ENCODE peak calls at places on chromosomes 7 and 10, in ten cellular contexts. One of them, this sample, is unnamed.

GRCh38 chr10:104339469-104340098 is 1.3 kb upstream of the ITPRIP start:
- DNase-seq in stimulated activated CD4-positive, alpha-beta T cell treated with anti-CD3 and anti-CD28 coated beads, Interleukin-2, amount 100 ng/mL, for 24 hours: no peak
- DNase-seq in B cell: no peak
- DNase-seq in central memory CD4-positive, alpha-beta T cell: no peak
- DNase-seq in psoas muscle: no peak
- DNase-seq in glomerular endothelial cell: no peak
- DNase-seq in NCI-H446 treated with DMSO at 0.1 percent for 48 hours: peak; percentile 29
- DNase-seq in PC-9: no peak
- DNase-seq in HT-29: peak; percentile 10
- DNase-seq in activated CD8-positive, alpha-beta T cell treated with anti-CD3 and anti-CD28 coated beads for 36 hours: no peak
- DNase-seq in this sample: peak; percentile 86

GRCh38 chr7:43112941-43113621 is 634 bp downstream of the HECW1 start:
- DNase-seq in activated CD8-positive, alpha-beta T cell treated with anti-CD3 and anti-CD28 coated beads for 36 hours: no peak
- DNase-seq in central memory CD4-positive, alpha-beta T cell: no peak
- DNase-seq in NCI-H446 treated with DMSO at 0.1 percent for 48 hours: no peak
- DNase-seq in B cell: no peak
- DNase-seq in PC-9: no peak
- DNase-seq in HT-29: no peak
- DNase-seq in stimulated activated CD4-positive, alpha-beta T cell treated with anti-CD3 and anti-CD28 coated beads, Interleukin-2, amount 100 ng/mL, for 24 hours: no peak
- DNase-seq in psoas muscle: peak; percentile 54
- DNase-seq in glomerular endothelial cell: no peak
- DNase-seq in this sample: no peak

GRCh38 chr7:33933611-33934281 is 28.4 kb downstream of the BMPER start:
- DNase-seq in HT-29: no peak
- DNase-seq in B cell: no peak
- DNase-seq in central memory CD4-positive, alpha-beta T cell: no peak
- DNase-seq in PC-9: no peak
- DNase-seq in glomerular endothelial cell: no peak
- DNase-seq in activated CD8-positive, alpha-beta T cell treated with anti-CD3 and anti-CD28 coated beads for 36 hours: no peak
- DNase-seq in psoas muscle: no peak
- DNase-seq in NCI-H446 treated with DMSO at 0.1 percent for 48 hours: no peak
- DNase-seq in stimulated activated CD4-positive, alpha-beta T cell treated with anti-CD3 and anti-CD28 coated beads, Interleukin-2, amount 100 ng/mL, for 24 hours: no peak
- DNase-seq in this sample: peak; percentile 73

GRCh38 chr10:125782661-125783060 is 7.0 kb upstream of the MMP21 start:
- DNase-seq in NCI-H446 treated with DMSO at 0.1 percent for 48 hours: no peak
- DNase-seq in glomerular endothelial cell: no peak
- DNase-seq in B cell: no peak
- DNase-seq in psoas muscle: no peak
- DNase-seq in activated CD8-positive, alpha-beta T cell treated with anti-CD3 and anti-CD28 coated beads for 36 hours: no peak
- DNase-seq in central memory CD4-positive, alpha-beta T cell: no peak
- DNase-seq in stimulated activated CD4-positive, alpha-beta T cell treated with anti-CD3 and anti-CD28 coated beads, Interleukin-2, amount 100 ng/mL, for 24 hours: no peak
- DNase-seq in PC-9: no peak
- DNase-seq in HT-29: no peak
- DNase-seq in this sample: no peak

GRCh38 chr7:101924171-101924570 is 106.7 kb downstream of the CUX1 start:
- DNase-seq in central memory CD4-positive, alpha-beta T cell: no peak
- DNase-seq in stimulated activated CD4-positive, alpha-beta T cell treated with anti-CD3 and anti-CD28 coated beads, Interleukin-2, amount 100 ng/mL, for 24 hours: no peak
- DNase-seq in NCI-H446 treated with DMSO at 0.1 percent for 48 hours: no peak
- DNase-seq in HT-29: no peak
- DNase-seq in psoas muscle: peak; percentile 77
- DNase-seq in PC-9: no peak
- DNase-seq in B cell: no peak
- DNase-seq in activated CD8-positive, alpha-beta T cell treated with anti-CD3 and anti-CD28 coated beads for 36 hours: peak; percentile 60
- DNase-seq in glomerular endothelial cell: no peak
- DNase-seq in this sample: no peak

GRCh38 chr7:3922175-3922635 is 621.2 kb downstream of the SDK1 start:
- DNase-seq in central memory CD4-positive, alpha-beta T cell: no peak
- DNase-seq in B cell: no peak
- DNase-seq in glomerular endothelial cell: peak; percentile 39
- DNase-seq in PC-9: peak; percentile 3
- DNase-seq in stimulated activated CD4-positive, alpha-beta T cell treated with anti-CD3 and anti-CD28 coated beads, Interleukin-2, amount 100 ng/mL, for 24 hours: no peak
- DNase-seq in activated CD8-positive, alpha-beta T cell treated with anti-CD3 and anti-CD28 coated beads for 36 hours: peak; percentile 7
- DNase-seq in HT-29: peak; percentile 66
- DNase-seq in NCI-H446 treated with DMSO at 0.1 percent for 48 hours: no peak
- DNase-seq in psoas muscle: no peak
- DNase-seq in this sample: peak; percentile 94

GRCh38 chr10:14383266-14383665 is 52.5 kb upstream of the FRMD4A start:
- DNase-seq in NCI-H446 treated with DMSO at 0.1 percent for 48 hours: no peak
- DNase-seq in central memory CD4-positive, alpha-beta T cell: no peak
- DNase-seq in glomerular endothelial cell: no peak
- DNase-seq in psoas muscle: no peak
- DNase-seq in stimulated activated CD4-positive, alpha-beta T cell treated with anti-CD3 and anti-CD28 coated beads, Interleukin-2, amount 100 ng/mL, for 24 hours: no peak
- DNase-seq in B cell: no peak
- DNase-seq in PC-9: peak; percentile 26
- DNase-seq in HT-29: no peak
- DNase-seq in activated CD8-positive, alpha-beta T cell treated with anti-CD3 and anti-CD28 coated beads for 36 hours: no peak
- DNase-seq in this sample: peak; percentile 40

GRCh38 chr10:133158756-133159610 is 1.0 kb upstream of the KNDC1 start:
- DNase-seq in B cell: no peak
- DNase-seq in glomerular endothelial cell: no peak
- DNase-seq in HT-29: peak; percentile 45
- DNase-seq in PC-9: peak; percentile 9
- DNase-seq in central memory CD4-positive, alpha-beta T cell: no peak
- DNase-seq in activated CD8-positive, alpha-beta T cell treated with anti-CD3 and anti-CD28 coated beads for 36 hours: no peak
- DNase-seq in NCI-H446 treated with DMSO at 0.1 percent for 48 hours: no peak
- DNase-seq in stimulated activated CD4-positive, alpha-beta T cell treated with anti-CD3 and anti-CD28 coated beads, Interleukin-2, amount 100 ng/mL, for 24 hours: no peak
- DNase-seq in psoas muscle: no peak
- DNase-seq in this sample: no peak

GRCh38 chr10:77359287-77359691 is 278.3 kb downstream of the KCNMA1 start:
- DNase-seq in psoas muscle: no peak
- DNase-seq in central memory CD4-positive, alpha-beta T cell: no peak
- DNase-seq in glomerular endothelial cell: no peak
- DNase-seq in stimulated activated CD4-positive, alpha-beta T cell treated with anti-CD3 and anti-CD28 coated beads, Interleukin-2, amount 100 ng/mL, for 24 hours: no peak
- DNase-seq in activated CD8-positive, alpha-beta T cell treated with anti-CD3 and anti-CD28 coated beads for 36 hours: no peak
- DNase-seq in B cell: peak; percentile 6
- DNase-seq in NCI-H446 treated with DMSO at 0.1 percent for 48 hours: no peak
- DNase-seq in PC-9: no peak
- DNase-seq in HT-29: no peak
- DNase-seq in this sample: no peak

GRCh38 chr7:143205560-143206293 is 16.1 kb upstream of the TAS2R40 start:
- DNase-seq in glomerular endothelial cell: no peak
- DNase-seq in stimulated activated CD4-positive, alpha-beta T cell treated with anti-CD3 and anti-CD28 coated beads, Interleukin-2, amount 100 ng/mL, for 24 hours: no peak
- DNase-seq in psoas muscle: no peak
- DNase-seq in activated CD8-positive, alpha-beta T cell treated with anti-CD3 and anti-CD28 coated beads for 36 hours: peak; percentile 37
- DNase-seq in B cell: peak; percentile 73
- DNase-seq in NCI-H446 treated with DMSO at 0.1 percent for 48 hours: no peak
- DNase-seq in central memory CD4-positive, alpha-beta T cell: peak; percentile 30
- DNase-seq in PC-9: peak; percentile 25
- DNase-seq in HT-29: peak; percentile 50
- DNase-seq in this sample: no peak

GRCh38 chr7:95547356-95547755 is 49.0 kb downstream of the PDK4 start:
- DNase-seq in stimulated activated CD4-positive, alpha-beta T cell treated with anti-CD3 and anti-CD28 coated beads, Interleukin-2, amount 100 ng/mL, for 24 hours: no peak
- DNase-seq in PC-9: no peak
- DNase-seq in HT-29: no peak
- DNase-seq in glomerular endothelial cell: no peak
- DNase-seq in psoas muscle: no peak
- DNase-seq in B cell: no peak
- DNase-seq in NCI-H446 treated with DMSO at 0.1 percent for 48 hours: no peak
- DNase-seq in central memory CD4-positive, alpha-beta T cell: no peak
- DNase-seq in activated CD8-positive, alpha-beta T cell treated with anti-CD3 and anti-CD28 coated beads for 36 hours: no peak
- DNase-seq in this sample: no peak

GRCh38 chr10:123007558-123008378 is 827 bp downstream of the IKZF5 start:
- DNase-seq in PC-9: peak; percentile 3
- DNase-seq in HT-29: peak; percentile 76
- DNase-seq in psoas muscle: no peak
- DNase-seq in NCI-H446 treated with DMSO at 0.1 percent for 48 hours: no peak
- DNase-seq in stimulated activated CD4-positive, alpha-beta T cell treated with anti-CD3 and anti-CD28 coated beads, Interleukin-2, amount 100 ng/mL, for 24 hours: peak; percentile 50
- DNase-seq in activated CD8-positive, alpha-beta T cell treated with anti-CD3 and anti-CD28 coated beads for 36 hours: peak; percentile 72
- DNase-seq in B cell: no peak
- DNase-seq in glomerular endothelial cell: peak; percentile 23
- DNase-seq in central memory CD4-positive, alpha-beta T cell: peak; percentile 48
- DNase-seq in this sample: peak; percentile 23

GRCh38 chr10:12348341-12348869 is 942 bp upstream of the CAMK1D start:
- DNase-seq in psoas muscle: no peak
- DNase-seq in central memory CD4-positive, alpha-beta T cell: no peak
- DNase-seq in stimulated activated CD4-positive, alpha-beta T cell treated with anti-CD3 and anti-CD28 coated beads, Interleukin-2, amount 100 ng/mL, for 24 hours: no peak
- DNase-seq in B cell: no peak
- DNase-seq in NCI-H446 treated with DMSO at 0.1 percent for 48 hours: no peak
- DNase-seq in PC-9: no peak
- DNase-seq in glomerular endothelial cell: no peak
- DNase-seq in activated CD8-positive, alpha-beta T cell treated with anti-CD3 and anti-CD28 coated beads for 36 hours: no peak
- DNase-seq in HT-29: no peak
- DNase-seq in this sample: no peak

GRCh38 chr7:44706788-44707557 is 41.7 kb upstream of the ZMIZ2 start:
- DNase-seq in stimulated activated CD4-positive, alpha-beta T cell treated with anti-CD3 and anti-CD28 coated beads, Interleukin-2, amount 100 ng/mL, for 24 hours: no peak
- DNase-seq in PC-9: no peak
- DNase-seq in glomerular endothelial cell: no peak
- DNase-seq in NCI-H446 treated with DMSO at 0.1 percent for 48 hours: no peak
- DNase-seq in psoas muscle: peak; percentile 69
- DNase-seq in HT-29: no peak
- DNase-seq in B cell: no peak
- DNase-seq in central memory CD4-positive, alpha-beta T cell: no peak
- DNase-seq in activated CD8-positive, alpha-beta T cell treated with anti-CD3 and anti-CD28 coated beads for 36 hours: no peak
- DNase-seq in this sample: no peak

GRCh38 chr7:142030846-142031245 is 35.2 kb downstream of the MGAM start:
- DNase-seq in psoas muscle: no peak
- DNase-seq in B cell: no peak
- DNase-seq in activated CD8-positive, alpha-beta T cell treated with anti-CD3 and anti-CD28 coated beads for 36 hours: no peak
- DNase-seq in glomerular endothelial cell: no peak
- DNase-seq in NCI-H446 treated with DMSO at 0.1 percent for 48 hours: no peak
- DNase-seq in HT-29: no peak
- DNase-seq in central memory CD4-positive, alpha-beta T cell: no peak
- DNase-seq in PC-9: no peak
- DNase-seq in stimulated activated CD4-positive, alpha-beta T cell treated with anti-CD3 and anti-CD28 coated beads, Interleukin-2, amount 100 ng/mL, for 24 hours: no peak
- DNase-seq in this sample: no peak

GRCh38 chr10:13877154-13877909 is 290.6 kb downstream of the PRPF18 start:
- DNase-seq in PC-9: no peak
- DNase-seq in stimulated activated CD4-positive, alpha-beta T cell treated with anti-CD3 and anti-CD28 coated beads, Interleukin-2, amount 100 ng/mL, for 24 hours: no peak
- DNase-seq in psoas muscle: peak; percentile 84
- DNase-seq in activated CD8-positive, alpha-beta T cell treated with anti-CD3 and anti-CD28 coated beads for 36 hours: no peak
- DNase-seq in glomerular endothelial cell: no peak
- DNase-seq in HT-29: no peak
- DNase-seq in NCI-H446 treated with DMSO at 0.1 percent for 48 hours: no peak
- DNase-seq in central memory CD4-positive, alpha-beta T cell: no peak
- DNase-seq in B cell: no peak
- DNase-seq in this sample: no peak

GRCh38 chr10:12708921-12709320 is 292.6 kb downstream of the CCDC3 start:
- DNase-seq in stimulated activated CD4-positive, alpha-beta T cell treated with anti-CD3 and anti-CD28 coated beads, Interleukin-2, amount 100 ng/mL, for 24 hours: no peak
- DNase-seq in NCI-H446 treated with DMSO at 0.1 percent for 48 hours: no peak
- DNase-seq in glomerular endothelial cell: no peak
- DNase-seq in HT-29: no peak
- DNase-seq in PC-9: peak; percentile 20
- DNase-seq in psoas muscle: no peak
- DNase-seq in central memory CD4-positive, alpha-beta T cell: no peak
- DNase-seq in B cell: no peak
- DNase-seq in activated CD8-positive, alpha-beta T cell treated with anti-CD3 and anti-CD28 coated beads for 36 hours: peak; percentile 11
- DNase-seq in this sample: no peak

GRCh38 chr7:137313196-137313595 is 30.3 kb downstream of the PTN start:
- DNase-seq in glomerular endothelial cell: no peak
- DNase-seq in NCI-H446 treated with DMSO at 0.1 percent for 48 hours: no peak
- DNase-seq in stimulated activated CD4-positive, alpha-beta T cell treated with anti-CD3 and anti-CD28 coated beads, Interleukin-2, amount 100 ng/mL, for 24 hours: no peak
- DNase-seq in HT-29: no peak
- DNase-seq in PC-9: no peak
- DNase-seq in activated CD8-positive, alpha-beta T cell treated with anti-CD3 and anti-CD28 coated beads for 36 hours: no peak
- DNase-seq in psoas muscle: no peak
- DNase-seq in central memory CD4-positive, alpha-beta T cell: no peak
- DNase-seq in B cell: no peak
- DNase-seq in this sample: no peak

GRCh38 chr7:151705744-151706567 is 171.0 kb downstream of the PRKAG2 start:
- DNase-seq in PC-9: no peak
- DNase-seq in HT-29: peak; percentile 91
- DNase-seq in stimulated activated CD4-positive, alpha-beta T cell treated with anti-CD3 and anti-CD28 coated beads, Interleukin-2, amount 100 ng/mL, for 24 hours: peak; percentile 24
- DNase-seq in activated CD8-positive, alpha-beta T cell treated with anti-CD3 and anti-CD28 coated beads for 36 hours: peak; percentile 58
- DNase-seq in psoas muscle: peak; percentile 76
- DNase-seq in NCI-H446 treated with DMSO at 0.1 percent for 48 hours: no peak
- DNase-seq in central memory CD4-positive, alpha-beta T cell: no peak
- DNase-seq in B cell: no peak
- DNase-seq in glomerular endothelial cell: no peak
- DNase-seq in this sample: no peak

GRCh38 chr7:47901542-47901941 is 46.7 kb downstream of the PKD1L1 start:
- DNase-seq in central memory CD4-positive, alpha-beta T cell: no peak
- DNase-seq in stimulated activated CD4-positive, alpha-beta T cell treated with anti-CD3 and anti-CD28 coated beads, Interleukin-2, amount 100 ng/mL, for 24 hours: no peak
- DNase-seq in NCI-H446 treated with DMSO at 0.1 percent for 48 hours: no peak
- DNase-seq in PC-9: peak; percentile 44
- DNase-seq in psoas muscle: no peak
- DNase-seq in glomerular endothelial cell: no peak
- DNase-seq in HT-29: no peak
- DNase-seq in activated CD8-positive, alpha-beta T cell treated with anti-CD3 and anti-CD28 coated beads for 36 hours: no peak
- DNase-seq in B cell: no peak
- DNase-seq in this sample: no peak

GRCh38 chr10:6202098-6202683 is 541 bp upstream of the PFKFB3 start:
- DNase-seq in central memory CD4-positive, alpha-beta T cell: no peak
- DNase-seq in activated CD8-positive, alpha-beta T cell treated with anti-CD3 and anti-CD28 coated beads for 36 hours: peak; percentile 34
- DNase-seq in HT-29: no peak
- DNase-seq in glomerular endothelial cell: no peak
- DNase-seq in psoas muscle: no peak
- DNase-seq in PC-9: no peak
- DNase-seq in stimulated activated CD4-positive, alpha-beta T cell treated with anti-CD3 and anti-CD28 coated beads, Interleukin-2, amount 100 ng/mL, for 24 hours: no peak
- DNase-seq in NCI-H446 treated with DMSO at 0.1 percent for 48 hours: no peak
- DNase-seq in B cell: no peak
- DNase-seq in this sample: no peak

GRCh38 chr10:5981529-5981928 is 4.2 kb upstream of the IL15RA start:
- DNase-seq in HT-29: no peak
- DNase-seq in activated CD8-positive, alpha-beta T cell treated with anti-CD3 and anti-CD28 coated beads for 36 hours: no peak
- DNase-seq in stimulated activated CD4-positive, alpha-beta T cell treated with anti-CD3 and anti-CD28 coated beads, Interleukin-2, amount 100 ng/mL, for 24 hours: peak; percentile 12
- DNase-seq in central memory CD4-positive, alpha-beta T cell: no peak
- DNase-seq in glomerular endothelial cell: no peak
- DNase-seq in B cell: no peak
- DNase-seq in PC-9: no peak
- DNase-seq in psoas muscle: no peak
- DNase-seq in NCI-H446 treated with DMSO at 0.1 percent for 48 hours: no peak
- DNase-seq in this sample: no peak

GRCh38 chr7:46385662-46386309 is 464.7 kb upstream of the IGFBP3 start:
- DNase-seq in stimulated activated CD4-positive, alpha-beta T cell treated with anti-CD3 and anti-CD28 coated beads, Interleukin-2, amount 100 ng/mL, for 24 hours: no peak
- DNase-seq in activated CD8-positive, alpha-beta T cell treated with anti-CD3 and anti-CD28 coated beads for 36 hours: no peak
- DNase-seq in psoas muscle: no peak
- DNase-seq in B cell: no peak
- DNase-seq in HT-29: peak; percentile 18
- DNase-seq in central memory CD4-positive, alpha-beta T cell: no peak
- DNase-seq in PC-9: no peak
- DNase-seq in NCI-H446 treated with DMSO at 0.1 percent for 48 hours: no peak
- DNase-seq in glomerular endothelial cell: no peak
- DNase-seq in this sample: peak; percentile 73

GRCh38 chr7:25672476-25672875 is 444.2 kb upstream of the NPVF start:
- DNase-seq in NCI-H446 treated with DMSO at 0.1 percent for 48 hours: no peak
- DNase-seq in glomerular endothelial cell: no peak
- DNase-seq in B cell: no peak
- DNase-seq in PC-9: no peak
- DNase-seq in HT-29: no peak
- DNase-seq in stimulated activated CD4-positive, alpha-beta T cell treated with anti-CD3 and anti-CD28 coated beads, Interleukin-2, amount 100 ng/mL, for 24 hours: no peak
- DNase-seq in central memory CD4-positive, alpha-beta T cell: no peak
- DNase-seq in psoas muscle: no peak
- DNase-seq in activated CD8-positive, alpha-beta T cell treated with anti-CD3 and anti-CD28 coated beads for 36 hours: no peak
- DNase-seq in this sample: no peak

This sample was measured in kidney glomerular epithelial cell.